ENCODE peak calls at places on chromosomes 7 and 10, in five cellular contexts. H is WTC11, A is cardiac fibroblast, C is RWPE1, E is transverse colon. T is an unnamed sample.

GRCh38 chr10:89032141-89032814 is 41.7 kb downstream of the FAS start:
- DNase-seq in A (peak), H (no peak), C (peak), E (no peak), T (no peak)

GRCh38 chr7:116597384-116597783 is 72.5 kb downstream of the CAV1 start:
- DNase-seq in A (no peak), E (no peak), C (no peak), H (no peak), T (no peak)

GRCh38 chr7:1192171-1192676 is 32.2 kb upstream of the ZFAND2A start:
- DNase-seq in C (peak), E (no peak), H (no peak), A (peak), T (no peak)

GRCh38 chr7:90165724-90166123 is 11.5 kb downstream of the STEAP1 start:
- DNase-seq in H (no peak), C (no peak), E (peak), A (no peak), T (peak)

GRCh38 chr7:44388089-44388970 is 62.9 kb upstream of the CAMK2B start:
- DNase-seq in H (no peak), E (no peak), C (no peak), A (no peak), T (no peak)

GRCh38 chr10:43249151-43249961 is 17.5 kb downstream of the RASGEF1A start:
- DNase-seq in E (no peak), C (no peak), A (no peak), H (peak), T (peak)

GRCh38 chr7:36995776-36996175 is 271.5 kb upstream of the AOAH start:
- DNase-seq in A (no peak), H (no peak), E (no peak), C (no peak), T (no peak)

GRCh38 chr7:80014507-80014906 is 120.1 kb upstream of the GNAI1 start:
- DNase-seq in C (no peak), H (no peak), E (no peak), A (peak), T (no peak)

GRCh38 chr10:69338133-69338456 is 59.8 kb downstream of the HK1 start:
- DNase-seq in H (no peak), C (no peak), A (no peak), E (no peak), T (no peak)

GRCh38 chr10:126911301-126911700 is 6.1 kb downstream of the DOCK1 start:
- DNase-seq in H (no peak), E (no peak), A (no peak), C (no peak), T (no peak)

GRCh38 chr10:78038105-78038504 is 4.4 kb downstream of the RPS24 start:
- DNase-seq in H (no peak), A (no peak), C (no peak), E (no peak), T (no peak)

GRCh38 chr7:22601028-22601795 is 101.2 kb upstream of the STEAP1B start:
- DNase-seq in H (no peak), C (no peak), A (peak), E (no peak), T (no peak)

GRCh38 chr10:79096514-79096913 is 27.7 kb downstream of the ZMIZ1 start:
- DNase-seq in A (no peak), C (no peak), E (no peak), H (no peak), T (no peak)

GRCh38 chr10:113073549-113074189 is 123.6 kb downstream of the TCF7L2 start:
- DNase-seq in A (peak), C (peak), E (peak), H (peak), T (peak)

GRCh38 chr7:116953727-116954442 is 584 bp downstream of the ST7 start:
- DNase-seq in E (peak), H (peak), A (peak), C (peak), T (peak)

GRCh38 chr7:149819141-149819960 is 18.8 kb upstream of the ZNF862 start:
- DNase-seq in C (no peak), E (no peak), H (no peak), A (no peak), T (no peak)

GRCh38 chr7:65438593-65438992 is 64.9 kb downstream of the ZNF92 start:
- DNase-seq in E (no peak), H (no peak), A (peak), C (peak), T (no peak)

GRCh38 chr7:135853499-135853898 is 104.9 kb upstream of the FAM180A start:
- DNase-seq in C (peak), H (no peak), E (no peak), A (no peak), T (no peak)

GRCh38 chr7:155357573-155358041 is 59.9 kb downstream of the INSIG1 start:
- DNase-seq in E (no peak), C (no peak), A (peak), H (no peak), T (no peak)

GRCh38 chr10:132876967-132877366 is 65.4 kb downstream of the CFAP46 start:
- DNase-seq in H (peak), E (no peak), C (no peak), A (no peak), T (no peak)